ENCODE peak calls at places on chromosomes 12 and 14, in four cellular contexts. O is mesenchymal stem cell, U is endothelial cell of umbilical vein, Q is K562. B is an unnamed sample.

GRCh38 chr12:20445693-20446092 is 77.4 kb downstream of the PDE3A start:
- DNase-seq in O (peak; percentile 42), U (no peak), Q (no peak), B (no peak)

GRCh38 chr14:101121399-101122113 is 218.0 kb upstream of the RTL1 start:
- DNase-seq in O (no peak), U (no peak), Q (no peak), B (no peak)

GRCh38 chr14:61088081-61088480 is 107.0 kb downstream of the SLC38A6 start:
- DNase-seq in O (no peak), U (no peak), Q (no peak), B (no peak)

GRCh38 chr12:121145221-121145620 is 12.5 kb downstream of the P2RX7 start:
- DNase-seq in O (peak; percentile 48), U (peak; percentile 34), Q (no peak), B (no peak)

GRCh38 chr12:45878630-45879255 is 111.6 kb downstream of the SCAF11 start:
- DNase-seq in O (peak; percentile 44), U (peak; percentile 56), Q (no peak), B (no peak)

GRCh38 chr14:55274760-55275159 is 3.5 kb downstream of the FBXO34 start:
- DNase-seq in O (peak; percentile 58), U (no peak), Q (no peak), B (no peak)

GRCh38 chr12:5616854-5617253 is 184.9 kb downstream of the NTF3 start:
- DNase-seq in O (no peak), U (no peak), Q (no peak), B (no peak)

GRCh38 chr14:22852940-22853767 is 16.8 kb downstream of the MMP14 start:
- DNase-seq in O (peak; percentile 84), U (peak; percentile 85), Q (peak; percentile 85), B (no peak)

GRCh38 chr12:724194-724855 is 28.1 kb upstream of the WNK1 start:
- DNase-seq in O (no peak), U (no peak), Q (no peak), B (peak; percentile 67)

GRCh38 chr12:131434208-131435125 is 276.4 kb upstream of the SFSWAP start:
- DNase-seq in O (no peak), U (no peak), Q (peak; percentile 56), B (no peak)

GRCh38 chr12:56154246-56154771 is 1.9 kb downstream of the MYL6B start:
- DNase-seq in O (no peak), U (no peak), Q (no peak), B (no peak)

GRCh38 chr14:105207460-105207901 is 26.4 kb upstream of the NUDT14 start:
- DNase-seq in O (no peak), U (no peak), Q (peak; percentile 20), B (no peak)

GRCh38 chr12:14960548-14961465 is 594 bp downstream of the ARHGDIB start:
- DNase-seq in O (no peak), U (peak; percentile 83), Q (no peak), B (no peak)

GRCh38 chr12:131052063-131052781 is 98.5 kb downstream of the ADGRD1 start:
- DNase-seq in O (no peak), U (no peak), Q (no peak), B (no peak)

GRCh38 chr12:132281021-132281420 is 48.4 kb downstream of the GALNT9 start:
- DNase-seq in O (no peak), U (no peak), Q (no peak), B (no peak)

GRCh38 chr12:116969615-116970575 is 59.1 kb downstream of the FBXW8 start:
- DNase-seq in O (no peak), U (no peak), Q (no peak), B (no peak)

GRCh38 chr14:70188292-70188607 is 501 bp downstream of the SLC8A3 start:
- DNase-seq in O (no peak), U (peak; percentile 21), Q (no peak), B (no peak)

GRCh38 chr14:57712101-57712500 is 153.8 kb downstream of the SLC35F4 start:
- DNase-seq in O (no peak), U (no peak), Q (no peak), B (no peak)

GRCh38 chr14:103362780-103363179 is 22.4 kb upstream of the MARK3 start:
- DNase-seq in O (no peak), U (peak; percentile 19), Q (no peak), B (no peak)

GRCh38 chr12:57401165-57401564 is 29.7 kb downstream of the R3HDM2 start:
- DNase-seq in O (no peak), U (no peak), Q (no peak), B (no peak)

GRCh38 chr14:104444159-104445030 is 135.2 kb upstream of the C14orf180 start:
- DNase-seq in O (no peak), U (no peak), Q (no peak), B (no peak)

GRCh38 chr12:46711756-46712155 is 114.0 kb downstream of the SLC38A4 start:
- DNase-seq in O (no peak), U (no peak), Q (no peak), B (no peak)

GRCh38 chr12:16606201-16606849 is 363 bp upstream of the LMO3 start:
- DNase-seq in O (peak; percentile 49), U (peak; percentile 42), Q (no peak), B (peak; percentile 84)

GRCh38 chr14:53955671-53956426 is 776 bp downstream of the BMP4 start:
- DNase-seq in O (peak; percentile 74), U (peak; percentile 61), Q (no peak), B (no peak)

GRCh38 chr14:35257809-35258208 is 34.4 kb upstream of the PSMA6 start:
- DNase-seq in O (no peak), U (peak; percentile 17), Q (no peak), B (no peak)

GRCh38 chr14:68819260-68819691 is 26.4 kb upstream of the ZFP36L1 start:
- DNase-seq in O (peak; percentile 70), U (no peak), Q (peak; percentile 55), B (peak; percentile 52)

GRCh38 chr14:106308839-106309389 is 782.5 kb downstream of the TMEM121 start:
- DNase-seq in O (no peak), U (no peak), Q (peak; percentile 49), B (peak; percentile 54)

GRCh38 chr14:90288646-90289355 is 32.4 kb downstream of the PSMC1 start:
- DNase-seq in O (no peak), U (peak; percentile 68), Q (no peak), B (no peak)

GRCh38 chr12:2301531-2302461 is 249.0 kb downstream of the CACNA1C start:
- DNase-seq in O (peak; percentile 52), U (no peak), Q (no peak), B (no peak)

GRCh38 chr12:13005649-13006048 is 5.6 kb upstream of the HEBP1 start:
- DNase-seq in O (no peak), U (no peak), Q (no peak), B (no peak)

GRCh38 chr14:35534130-35534883 is at the start of gene INSM2:
- DNase-seq in O (no peak), U (no peak), Q (no peak), B (no peak)

GRCh38 chr14:36503771-36504741 is 16.0 kb downstream of the NKX2-1 start:
- DNase-seq in O (no peak), U (no peak), Q (no peak), B (no peak)

GRCh38 chr14:105013150-105013787 is 7.6 kb downstream of the CDCA4 start:
- DNase-seq in O (no peak), U (no peak), Q (no peak), B (no peak)

GRCh38 chr12:120225852-120226640 is 25.1 kb upstream of the RPLP0 start:
- DNase-seq in O (no peak), U (no peak), Q (peak; percentile 53), B (no peak)

GRCh38 chr14:55446127-55446736 is 5.8 kb upstream of the TBPL2 start:
- DNase-seq in O (peak; percentile 80), U (peak; percentile 80), Q (peak; percentile 50), B (peak; percentile 70)

GRCh38 chr12:113207621-113208040 is 13.6 kb upstream of the TPCN1 start:
- DNase-seq in O (peak; percentile 37), U (no peak), Q (no peak), B (no peak)

GRCh38 chr12:92032101-92032500 is 113.5 kb downstream of the BTG1 start:
- DNase-seq in O (no peak), U (no peak), Q (no peak), B (no peak)
- H3K9ac ChIP-seq in O (no peak overlapping the region), U (no peak overlapping the region), Q (no peak overlapping the region), B (no peak overlapping the region)

GRCh38 chr14:95534299-95535225 is at the start of gene GLRX5:
- DNase-seq in O (peak; percentile 100), U (peak; percentile 100), Q (peak; percentile 94), B (peak; percentile 97)
- H3K9ac ChIP-seq in O (peak within 1 kb of the TSS; percentile 94), U (peak within 1 kb of the TSS; percentile 88), Q (peak within 1 kb of the TSS; percentile 89), B (peak within 1 kb of the TSS; percentile 91)

GRCh38 chr14:75996488-75996887 is 10.9 kb downstream of the IFT43 start:
- DNase-seq in O (no peak), U (no peak), Q (no peak), B (no peak)
- H3K9ac ChIP-seq in O (no peak overlapping the region), U (no peak overlapping the region), Q (no peak overlapping the region), B (no peak overlapping the region)

GRCh38 chr12:109458771-109459208 is 18.3 kb downstream of the KCTD10 start:
- DNase-seq in O (peak; percentile 83), U (peak; percentile 78), Q (no peak), B (peak; percentile 91)

GRCh38 chr12:109459247-109459646 is 17.9 kb downstream of the KCTD10 start:
- DNase-seq in O (peak; percentile 72), U (no peak), Q (no peak), B (no peak)

GRCh38 chr12:109461846-109462766 is 15.0 kb downstream of the KCTD10 start:
- DNase-seq in O (peak; percentile 86), U (peak; percentile 68), Q (peak; percentile 45), B (no peak)

GRCh38 chr12:109461049-109461845 is 15.9 kb downstream of the KCTD10 start:
- DNase-seq in O (peak; percentile 93), U (peak; percentile 64), Q (peak; percentile 50), B (no peak)

DNA sequence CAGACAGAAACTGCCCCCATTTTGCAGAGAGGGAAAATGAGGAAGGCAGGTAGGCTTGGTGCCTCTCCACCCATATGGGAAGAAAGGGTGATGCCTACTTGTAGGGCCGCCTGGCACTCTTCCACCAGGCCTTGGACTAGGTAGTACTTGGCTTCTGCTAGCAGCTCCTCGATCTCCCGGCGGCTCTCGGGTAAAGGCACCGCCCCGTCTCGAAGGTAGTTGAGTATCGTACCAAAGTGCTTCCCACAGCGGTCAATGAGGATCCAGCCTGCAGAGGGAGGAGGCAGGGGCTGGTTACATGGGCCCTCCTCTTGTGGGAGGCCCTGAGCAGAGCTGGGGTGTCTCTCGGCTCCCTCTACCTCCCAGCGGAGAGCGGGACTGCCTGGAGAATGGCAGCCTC is 16.6 kb downstream of the KCTD10 start:
- DNase-seq in O (no peak), U (no peak), Q (peak; percentile 30), B (no peak)
- H3K9ac ChIP-seq in O (peak overlapping the region; percentile 95), U (no peak overlapping the region), Q (peak overlapping the region; percentile 42), B (no peak overlapping the region)

DNA sequence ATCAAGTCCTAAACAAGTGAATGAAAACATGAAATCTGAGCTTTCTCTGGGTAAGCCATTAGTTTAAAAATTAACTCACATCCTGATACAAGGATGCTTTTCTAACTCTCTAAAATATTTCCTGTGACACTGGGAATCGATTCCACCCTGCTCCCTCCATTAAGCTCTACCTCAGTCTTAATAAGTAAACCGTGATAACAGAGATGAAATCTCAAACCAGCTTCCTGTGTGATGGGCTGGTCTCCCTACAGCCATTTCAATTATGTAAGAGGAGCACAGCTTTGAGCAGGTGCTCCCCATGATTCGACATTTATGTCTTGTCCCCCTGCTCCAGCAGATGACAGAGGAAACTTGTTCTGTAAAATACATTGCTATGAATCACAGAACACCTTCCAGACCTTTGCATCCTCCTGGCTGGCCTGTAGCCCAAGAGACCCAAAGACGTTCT is 59.0 kb downstream of the GAS2L3 start:
- DNase-seq in O (no peak), U (no peak), Q (no peak), B (no peak)
- H3K9ac ChIP-seq in O (no peak overlapping the region), U (no peak overlapping the region), Q (no peak overlapping the region), B (no peak overlapping the region)